ENCODE peak calls at places on chromosome 20, in four cellular contexts. One of them, this sample, is unnamed.

GRCh38 chr20:54651252-54651651 is 175.9 kb downstream of the DOK5 start:
- DNase-seq in aorta: no peak
- DNase-seq in fibroblast of the conjunctiva: no peak
- DNase-seq in stimulated activated CD4-positive, alpha-beta T cell treated with anti-CD3 and anti-CD28 coated beads, Interleukin-1b, Interleukin-23, amount 100 ng/mL, for 24 hours: no peak
- DNase-seq in this sample: no peak

GRCh38 chr20:17680128-17680835 is 1.8 kb downstream of the RRBP1 start:
- DNase-seq in stimulated activated CD4-positive, alpha-beta T cell treated with anti-CD3 and anti-CD28 coated beads, Interleukin-1b, Interleukin-23, amount 100 ng/mL, for 24 hours: no peak
- DNase-seq in fibroblast of the conjunctiva: no peak
- DNase-seq in aorta: peak
- DNase-seq in this sample: no peak

GRCh38 chr20:47561175-47561574 is 59.5 kb downstream of the NCOA3 start:
- DNase-seq in stimulated activated CD4-positive, alpha-beta T cell treated with anti-CD3 and anti-CD28 coated beads, Interleukin-1b, Interleukin-23, amount 100 ng/mL, for 24 hours: no peak
- DNase-seq in fibroblast of the conjunctiva: peak
- DNase-seq in aorta: no peak
- DNase-seq in this sample: no peak

GRCh38 chr20:48697845-48698491 is 129.8 kb downstream of the PREX1 start:
- DNase-seq in aorta: peak
- DNase-seq in stimulated activated CD4-positive, alpha-beta T cell treated with anti-CD3 and anti-CD28 coated beads, Interleukin-1b, Interleukin-23, amount 100 ng/mL, for 24 hours: no peak
- DNase-seq in fibroblast of the conjunctiva: peak
- DNase-seq in this sample: peak

GRCh38 chr20:37524859-37525708 is 2.6 kb downstream of the BLCAP start:
- DNase-seq in aorta: no peak
- DNase-seq in fibroblast of the conjunctiva: no peak
- DNase-seq in stimulated activated CD4-positive, alpha-beta T cell treated with anti-CD3 and anti-CD28 coated beads, Interleukin-1b, Interleukin-23, amount 100 ng/mL, for 24 hours: no peak
- DNase-seq in this sample: no peak

GRCh38 chr20:63246490-63247284 is 7.6 kb downstream of the NKAIN4 start:
- DNase-seq in fibroblast of the conjunctiva: no peak
- DNase-seq in stimulated activated CD4-positive, alpha-beta T cell treated with anti-CD3 and anti-CD28 coated beads, Interleukin-1b, Interleukin-23, amount 100 ng/mL, for 24 hours: no peak
- DNase-seq in aorta: no peak
- DNase-seq in this sample: no peak

GRCh38 chr20:51480507-51481270 is 61.8 kb downstream of the NFATC2 start:
- DNase-seq in fibroblast of the conjunctiva: no peak
- DNase-seq in aorta: no peak
- DNase-seq in stimulated activated CD4-positive, alpha-beta T cell treated with anti-CD3 and anti-CD28 coated beads, Interleukin-1b, Interleukin-23, amount 100 ng/mL, for 24 hours: peak
- DNase-seq in this sample: no peak

GRCh38 chr20:19073584-19074198 is 138.8 kb upstream of the SLC24A3 start:
- DNase-seq in stimulated activated CD4-positive, alpha-beta T cell treated with anti-CD3 and anti-CD28 coated beads, Interleukin-1b, Interleukin-23, amount 100 ng/mL, for 24 hours: no peak
- DNase-seq in fibroblast of the conjunctiva: no peak
- DNase-seq in aorta: no peak
- DNase-seq in this sample: no peak

GRCh38 chr20:44738779-44739477 is 6.7 kb upstream of the KCNK15 start:
- DNase-seq in aorta: peak
- DNase-seq in stimulated activated CD4-positive, alpha-beta T cell treated with anti-CD3 and anti-CD28 coated beads, Interleukin-1b, Interleukin-23, amount 100 ng/mL, for 24 hours: no peak
- DNase-seq in fibroblast of the conjunctiva: peak
- DNase-seq in this sample: no peak

GRCh38 chr20:56179051-56179450 is 69.5 kb upstream of the MC3R start:
- DNase-seq in fibroblast of the conjunctiva: no peak
- DNase-seq in stimulated activated CD4-positive, alpha-beta T cell treated with anti-CD3 and anti-CD28 coated beads, Interleukin-1b, Interleukin-23, amount 100 ng/mL, for 24 hours: no peak
- DNase-seq in aorta: no peak
- DNase-seq in this sample: no peak

GRCh38 chr20:61899971-61900370 is 165.7 kb downstream of the TAF4 start:
- DNase-seq in aorta: no peak
- DNase-seq in stimulated activated CD4-positive, alpha-beta T cell treated with anti-CD3 and anti-CD28 coated beads, Interleukin-1b, Interleukin-23, amount 100 ng/mL, for 24 hours: no peak
- DNase-seq in fibroblast of the conjunctiva: no peak
- DNase-seq in this sample: no peak

This sample was measured in AG04450.